ENCODE peak calls at places on chromosome 6, in five cellular contexts. B, E, U, J and L are unnamed samples.

GRCh38 chr6:16393326-16393725 is 154.9 kb downstream of the GMPR start:
- DNase-seq in B (no peak), E (no peak), U (no peak), J (no peak), L (no peak)

GRCh38 chr6:143333081-143333480 is 117.4 kb downstream of the ADAT2 start:
- DNase-seq in B (no peak), E (peak; percentile 41), U (no peak), J (peak; percentile 16), L (peak; percentile 19)

GRCh38 chr6:53830356-53830755 is 35.6 kb downstream of the LRRC1 start:
- DNase-seq in B (no peak), E (no peak), U (no peak), J (no peak), L (no peak)

GRCh38 chr6:160106701-160107100 is 14.9 kb upstream of the SLC22A1 start:
- DNase-seq in B (no peak), E (peak; percentile 21), U (no peak), J (no peak), L (no peak)

GRCh38 chr6:41965429-41966213 is 24.0 kb upstream of the CCND3 start:
- DNase-seq in B (no peak), E (no peak), U (no peak), J (peak; percentile 60), L (no peak)

GRCh38 chr6:14664112-14664592 is 546.6 kb downstream of the CD83 start:
- DNase-seq in B (peak; percentile 38), E (peak; percentile 32), U (no peak), J (no peak), L (no peak)

GRCh38 chr6:6700421-6700820 is 111.9 kb downstream of the LY86 start:
- DNase-seq in B (no peak), E (no peak), U (no peak), J (no peak), L (peak; percentile 37)

GRCh38 chr6:64988148-64988547 is 718.9 kb downstream of the EYS start:
- DNase-seq in B (no peak), E (no peak), U (no peak), J (no peak), L (no peak)

GRCh38 chr6:57127763-57128162 is 37.8 kb downstream of the ZNF451 start:
- DNase-seq in B (no peak), E (no peak), U (no peak), J (no peak), L (no peak)

GRCh38 chr6:26175428-26176181 is 88.4 kb downstream of the HFE start:
- DNase-seq in B (peak; percentile 52), E (peak; percentile 75), U (peak; percentile 50), J (peak; percentile 72), L (peak; percentile 72)

GRCh38 chr6:120005292-120005976 is 655.9 kb upstream of the MAN1A1 start:
- DNase-seq in B (no peak), E (peak; percentile 1), U (no peak), J (no peak), L (peak; percentile 0)

GRCh38 chr6:109478848-109479624 is 4.0 kb downstream of the ZBTB24 start:
- DNase-seq in B (no peak), E (no peak), U (no peak), J (no peak), L (no peak)

GRCh38 chr6:51479296-51479695 is 608.1 kb downstream of the PKHD1 start:
- DNase-seq in B (no peak), E (no peak), U (no peak), J (no peak), L (no peak)

GRCh38 chr6:164252952-164253351 is 838.4 kb downstream of the QKI start:
- DNase-seq in B (no peak), E (no peak), U (no peak), J (peak; percentile 58), L (peak; percentile 61)

GRCh38 chr6:26223213-26223612 is 136.0 kb downstream of the HFE start:
- DNase-seq in B (no peak), E (peak; percentile 58), U (no peak), J (peak; percentile 62), L (no peak)

GRCh38 chr6:84417261-84417660 is 189.8 kb upstream of the CEP162 start:
- DNase-seq in B (no peak), E (peak; percentile 50), U (no peak), J (no peak), L (no peak)